ENCODE peak calls at places on chromosomes 7 and 10, in six cellular contexts. K is GM23338, M is fibroblast of lung, F is thoracic aorta, O is esophagus muscularis mucosa, V is AG04450. T is an unnamed sample.

GRCh38 chr10:88150338-88150737 is 286.9 kb downstream of the PTEN start:
- DNase-seq in F (no peak), M (peak; percentile 56), O (no peak), K (no peak), V (no peak), T (peak; percentile 58)

GRCh38 chr7:47375590-47375989 is 206.3 kb downstream of the TNS3 start:
- DNase-seq in O (no peak), M (no peak), F (no peak), V (no peak), K (no peak), T (peak; percentile 22)

GRCh38 chr7:140604760-140605159 is 35.9 kb downstream of the DENND2A start:
- DNase-seq in K (no peak), M (peak; percentile 49), F (no peak), V (peak; percentile 83), O (no peak), T (peak; percentile 28)

GRCh38 chr7:28292826-28293528 is 112.4 kb upstream of the JAZF1 start:
- DNase-seq in K (peak; percentile 30), O (no peak), M (no peak), V (no peak), F (no peak), T (no peak)

GRCh38 chr10:63977329-63977923 is 456.2 kb downstream of the REEP3 start:
- DNase-seq in M (peak; percentile 28), F (no peak), O (no peak), K (peak; percentile 84), V (no peak), T (peak; percentile 9)

GRCh38 chr10:133257489-133258065 is 19.1 kb downstream of the ADAM8 start:
- DNase-seq in O (no peak), M (peak; percentile 46), F (no peak), K (peak; percentile 82), V (no peak), T (peak; percentile 75)

GRCh38 chr10:97731346-97732051 is 5.4 kb upstream of the ZFYVE27 start:
- DNase-seq in F (no peak), K (peak; percentile 92), O (no peak), V (peak; percentile 61), M (peak; percentile 82), T (peak; percentile 41)

GRCh38 chr7:157497367-157497743 is 160.6 kb downstream of the DNAJB6 start:
- DNase-seq in K (no peak), V (no peak), M (no peak), O (no peak), F (no peak), T (no peak)

GRCh38 chr7:150368098-150368883 is at the start of gene REPIN1:
- DNase-seq in F (peak; percentile 78), K (peak; percentile 84), M (peak; percentile 87), O (peak; percentile 97), V (peak; percentile 41), T (peak; percentile 87)

GRCh38 chr7:158614695-158615094 is 27.1 kb upstream of the PTPRN2 start:
- DNase-seq in M (peak; percentile 65), K (no peak), F (no peak), O (no peak), V (peak; percentile 6), T (no peak)

GRCh38 chr7:116138202-116138801 is 72.0 kb upstream of the TES start:
- DNase-seq in F (no peak), O (no peak), V (peak; percentile 57), M (peak; percentile 85), K (peak; percentile 77), T (no peak)

GRCh38 chr7:50333266-50333665 is 28.8 kb downstream of the IKZF1 start:
- DNase-seq in K (peak; percentile 27), V (no peak), F (no peak), M (no peak), O (no peak), T (no peak)

GRCh38 chr7:50331564-50332208 is 27.2 kb downstream of the IKZF1 start:
- DNase-seq in V (no peak), O (no peak), M (no peak), K (no peak), F (no peak), T (no peak)

GRCh38 chr7:50330701-50331100 is 26.2 kb downstream of the IKZF1 start:
- DNase-seq in M (no peak), O (no peak), V (no peak), F (no peak), K (no peak), T (no peak)

GRCh38 chr7:50334341-50334994 is 30.0 kb downstream of the IKZF1 start:
- DNase-seq in M (no peak), V (no peak), O (no peak), K (no peak), F (no peak), T (no peak)

GRCh38 chr7:50332241-50333176 is 28.0 kb downstream of the IKZF1 start:
- DNase-seq in M (no peak), F (no peak), O (no peak), V (no peak), K (no peak), T (no peak)
- H3K4me3 ChIP-seq in M (no peak overlapping the region), F (no peak overlapping the region), O (no peak overlapping the region), V (no peak overlapping the region), K (no peak overlapping the region), T (no peak overlapping the region)

DNA sequence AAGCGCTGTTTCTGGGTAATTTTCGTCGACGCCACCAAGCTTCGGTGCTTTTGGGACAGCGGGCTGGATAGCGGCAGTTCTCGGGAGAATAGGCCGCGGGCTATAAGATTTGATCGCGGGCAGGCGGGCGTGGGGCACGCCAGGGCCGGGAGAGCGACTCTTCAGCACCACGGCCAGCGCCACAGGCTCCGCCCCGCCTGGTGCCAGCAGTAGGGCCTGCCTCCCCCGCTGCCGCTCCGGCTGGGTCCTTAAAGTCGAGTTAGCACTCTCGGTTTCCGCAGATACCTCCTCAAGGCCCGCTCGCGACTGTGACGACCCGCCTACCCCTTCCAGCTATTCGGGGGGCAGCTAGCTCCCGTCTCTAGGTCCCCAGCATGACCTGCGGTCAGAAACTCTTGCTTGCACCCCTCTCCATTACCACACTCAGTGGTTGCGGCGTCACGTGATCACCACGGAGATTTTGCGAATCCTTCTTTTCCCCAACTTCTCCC is 9.4 kb downstream of the NXPH1 start:
- DNase-seq in V (no peak), M (peak; percentile 22), F (no peak), O (no peak), K (peak; percentile 94), T (peak; percentile 29)
- H3K27me3 ChIP-seq in V (no peaks in the 10 kb centered on the region), M (no peaks in the 10 kb centered on the region), F (no peaks in the 10 kb centered on the region), O (peaks cover 38% of the 10 kb centered on the region), K (peaks cover 72% of the 10 kb centered on the region), T (peaks cover 2% of the 10 kb centered on the region)

DNA sequence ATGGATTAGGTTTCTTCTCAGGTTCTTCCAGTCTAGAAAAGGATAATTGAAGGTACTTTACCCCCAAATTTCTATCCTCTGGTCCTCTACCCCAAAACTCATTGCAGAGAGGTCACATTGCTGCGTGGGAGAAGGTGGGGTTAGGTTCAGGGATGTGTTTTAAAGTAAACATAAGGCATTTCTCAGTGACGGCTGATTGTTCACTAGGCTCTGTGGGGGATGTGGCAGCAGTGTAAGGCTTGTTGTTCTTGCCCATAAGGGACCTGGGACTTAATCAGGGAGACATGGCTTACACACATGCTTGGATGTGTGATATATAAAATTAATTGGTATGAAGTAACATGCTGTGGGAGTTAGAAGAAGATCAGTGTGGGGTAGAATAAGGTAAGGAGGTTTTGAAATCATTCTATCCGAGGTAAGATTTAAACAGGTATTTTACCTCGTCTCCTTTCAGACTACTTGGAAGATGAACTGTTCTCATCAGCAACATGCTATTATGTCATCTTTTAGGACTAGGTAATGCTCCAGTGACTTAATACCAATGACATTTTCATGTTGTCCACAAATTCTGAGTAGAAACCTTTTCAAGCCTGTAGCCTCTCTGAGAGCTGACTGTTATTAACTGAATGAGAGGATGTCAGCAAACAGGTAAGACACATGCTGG is 6.6 kb downstream of the CCDC126 start:
- DNase-seq in F (no peak), V (no peak), M (no peak), K (no peak), O (no peak), T (no peak)
- H3K4me3 ChIP-seq in F (no peak overlapping the region), V (no peak overlapping the region), M (no peak overlapping the region), K (no peak overlapping the region), O (no peak overlapping the region), T (no peak overlapping the region)

DNA sequence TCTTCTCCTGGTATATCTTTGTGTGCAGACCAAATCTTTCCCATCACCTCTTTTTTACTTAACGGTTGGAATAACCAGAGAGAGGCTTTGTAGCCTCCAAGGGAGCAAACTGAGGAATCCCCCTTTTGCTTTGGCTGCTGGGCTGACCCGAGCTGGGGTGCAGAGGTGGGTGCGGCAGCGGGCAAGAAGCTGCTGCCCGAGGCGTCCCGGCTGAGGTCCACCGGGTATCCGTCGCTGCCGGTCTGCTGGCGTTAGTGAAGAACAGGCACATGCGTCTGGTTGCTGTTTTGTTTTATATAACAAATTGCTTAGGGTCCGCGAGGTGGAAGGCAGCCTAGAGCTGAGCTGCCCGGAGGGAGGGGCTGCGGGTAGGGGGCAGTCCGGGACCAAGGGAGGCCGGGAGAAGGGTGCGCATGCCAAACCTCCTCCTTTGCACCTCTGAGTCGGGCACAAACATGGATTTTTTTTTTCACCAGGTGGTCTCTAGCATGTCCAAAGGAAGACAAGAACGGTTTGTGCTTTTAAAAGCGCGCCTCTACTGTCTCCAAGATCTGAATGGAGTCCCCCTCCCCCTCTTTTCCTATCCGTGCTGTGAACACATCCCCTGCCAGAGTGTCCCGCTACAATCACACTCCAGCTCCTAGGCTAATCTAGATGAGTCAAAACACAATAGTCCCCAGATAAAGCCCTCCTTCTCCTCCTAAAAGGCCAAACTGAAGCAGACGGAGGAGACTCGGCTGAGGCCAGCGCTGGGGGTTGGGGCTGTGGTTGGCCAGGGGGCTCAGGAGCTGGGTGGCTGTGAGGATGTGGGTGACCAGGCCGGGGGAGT is 6.8 kb upstream of the GATA3 start:
- DNase-seq in V (no peak), F (no peak), M (no peak), K (peak; percentile 78), O (no peak), T (no peak)
- H3K27me3 ChIP-seq in V (peaks cover 96% of the 10 kb centered on the region), F (peaks cover 37% of the 10 kb centered on the region), M (peaks cover 95% of the 10 kb centered on the region), K (peaks cover 100% of the 10 kb centered on the region), O (peaks cover 98% of the 10 kb centered on the region), T (peaks cover 41% of the 10 kb centered on the region)

GRCh38 chr7:38310601-38311057 is 37.2 kb upstream of the TARP start:
- DNase-seq in O (no peak), K (no peak), M (peak; percentile 28), F (no peak), V (no peak), T (peak; percentile 8)

GRCh38 chr7:38315410-38315809 is 42.0 kb upstream of the TARP start:
- DNase-seq in K (no peak), F (no peak), V (no peak), M (no peak), O (no peak), T (no peak)

GRCh38 chr7:38309555-38309954 is 36.1 kb upstream of the TARP start:
- DNase-seq in K (no peak), M (no peak), F (no peak), V (no peak), O (no peak), T (no peak)

GRCh38 chr7:38311329-38311937 is 38.0 kb upstream of the TARP start:
- DNase-seq in F (no peak), M (no peak), V (no peak), K (peak; percentile 76), O (no peak), T (peak; percentile 55)

DNA sequence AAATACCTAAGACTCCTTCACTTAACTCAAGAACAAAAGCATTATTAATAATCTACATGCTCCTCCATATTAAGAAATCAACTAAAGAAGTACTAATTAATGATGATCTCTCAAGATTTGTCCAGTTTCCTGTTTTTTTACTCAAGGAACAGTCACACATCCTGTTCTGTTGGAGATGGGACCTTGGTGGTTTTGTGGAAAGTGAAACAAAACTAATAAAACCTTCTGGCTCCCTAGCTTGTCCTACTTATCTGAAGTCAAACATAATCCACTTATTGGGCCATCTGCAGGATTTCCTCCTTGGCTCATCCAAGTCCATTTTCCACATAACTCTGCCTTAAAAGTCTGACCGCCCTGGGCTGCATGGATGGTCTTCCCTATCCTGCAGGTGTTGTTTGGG is 39.3 kb upstream of the TARP start:
- DNase-seq in K (no peak), M (no peak), V (no peak), O (no peak), F (no peak), T (no peak)
- H3K4me3 ChIP-seq in K (no peak overlapping the region), M (no peak overlapping the region), V (no peak overlapping the region), O (no peak overlapping the region), F (no peak overlapping the region), T (no peak overlapping the region)

GRCh38 chr7:86479144-86479543 is 164.6 kb upstream of the GRM3 start:
- DNase-seq in V (no peak), K (no peak), M (no peak), O (no peak), F (no peak), T (peak; percentile 48)
- H3K27me3 ChIP-seq in V (no peaks in the 10 kb centered on the region), K (no peaks in the 10 kb centered on the region), M (no peaks in the 10 kb centered on the region), O (no peaks in the 10 kb centered on the region), F (no peaks in the 10 kb centered on the region), T (no peaks in the 10 kb centered on the region)